ENCODE peak calls at places on chromosomes 3 and 15, in eight cellular contexts. V is effector memory CD8-positive, alpha-beta T cell; C is A549; H is epithelial cell of esophagus; O is AG09319; X is omental fat pad; G is cardiac fibroblast; M is HT-29. A is an unnamed sample.

GRCh38 chr3:30341079-30341478 is 265.3 kb upstream of the TGFBR2 start:
- DNase-seq in V (no peak), C (no peak), H (no peak), O (no peak), X (no peak), G (no peak), M (no peak), A (no peak)

GRCh38 chr3:52089691-52090090 is 33.3 kb upstream of the DUSP7 start:
- DNase-seq in V (no peak), C (no peak), H (no peak), O (no peak), X (no peak), G (no peak), M (no peak), A (no peak)

GRCh38 chr3:17424137-17424536 is 318.3 kb downstream of the TBC1D5 start:
- DNase-seq in V (no peak), C (no peak), H (no peak), O (peak), X (no peak), G (peak), M (no peak), A (peak)

GRCh38 chr3:100761211-100761921 is 52.1 kb downstream of the TFG start:
- DNase-seq in V (no peak), C (peak), H (peak), O (no peak), X (no peak), G (no peak), M (peak), A (no peak)

GRCh38 chr3:122331886-122332285 is 6.8 kb downstream of the CSTA start:
- DNase-seq in V (no peak), C (no peak), H (no peak), O (no peak), X (no peak), G (no peak), M (no peak), A (no peak)

GRCh38 chr3:157290761-157291160 is 130.8 kb upstream of the CCNL1 start:
- DNase-seq in V (no peak), C (no peak), H (no peak), O (peak), X (no peak), G (peak), M (no peak), A (peak)

GRCh38 chr15:59611277-59612260 is at the start of gene GCNT3:
- DNase-seq in V (no peak), C (peak), H (peak), O (no peak), X (no peak), G (peak), M (peak), A (peak)

GRCh38 chr3:103247459-103247858 is 812.6 kb downstream of the ZPLD1 start:
- DNase-seq in V (no peak), C (no peak), H (no peak), O (no peak), X (no peak), G (no peak), M (no peak), A (no peak)

GRCh38 chr15:63872759-63873510 is 39.2 kb upstream of the HERC1 start:
- DNase-seq in V (no peak), C (no peak), H (no peak), O (no peak), X (no peak), G (peak), M (no peak), A (no peak)

GRCh38 chr15:33242669-33243191 is 48.2 kb upstream of the FMN1 start:
- DNase-seq in V (no peak), C (peak), H (peak), O (no peak), X (no peak), G (no peak), M (peak), A (peak)

GRCh38 chr3:9402410-9403228 is 5.2 kb downstream of the SETD5 start:
- DNase-seq in V (no peak), C (peak), H (peak), O (no peak), X (no peak), G (peak), M (peak), A (no peak)

GRCh38 chr3:22720596-22720995 is 482.5 kb upstream of the UBE2E2 start:
- DNase-seq in V (no peak), C (no peak), H (no peak), O (no peak), X (no peak), G (no peak), M (no peak), A (no peak)

GRCh38 chr15:25596644-25597562 is 158.1 kb upstream of the UBE3A start:
- DNase-seq in V (no peak), C (no peak), H (no peak), O (no peak), X (no peak), G (no peak), M (no peak), A (no peak)

GRCh38 chr15:60923925-60924324 is 305.2 kb downstream of the RORA start:
- DNase-seq in V (no peak), C (no peak), H (no peak), O (no peak), X (no peak), G (no peak), M (no peak), A (no peak)

GRCh38 chr3:41710646-41711388 is 251.1 kb downstream of the ULK4 start:
- DNase-seq in V (no peak), C (peak), H (peak), O (peak), X (no peak), G (peak), M (no peak), A (peak)

GRCh38 chr15:70461992-70462391 is 301.4 kb downstream of the UACA start:
- DNase-seq in V (no peak), C (no peak), H (no peak), O (no peak), X (no peak), G (no peak), M (no peak), A (no peak)

GRCh38 chr15:94231728-94232086 is 346 bp downstream of the MCTP2 start:
- DNase-seq in V (no peak), C (no peak), H (peak), O (no peak), X (no peak), G (no peak), M (peak), A (no peak)

GRCh38 chr3:147218976-147219375 is 187.4 kb downstream of the ZIC4 start:
- DNase-seq in V (no peak), C (no peak), H (no peak), O (no peak), X (no peak), G (no peak), M (no peak), A (no peak)

GRCh38 chr3:142863010-142863787 is 25.7 kb downstream of the PCOLCE2 start:
- DNase-seq in V (no peak), C (no peak), H (peak), O (no peak), X (no peak), G (peak), M (no peak), A (no peak)

GRCh38 chr15:40250304-40250656 is 11.4 kb downstream of the PAK6 start:
- DNase-seq in V (no peak), C (no peak), H (no peak), O (no peak), X (no peak), G (no peak), M (no peak), A (no peak)

GRCh38 chr15:73688455-73688854 is 4.3 kb downstream of the CD276 start:
- DNase-seq in V (no peak), C (no peak), H (no peak), O (no peak), X (peak), G (peak), M (no peak), A (no peak)

GRCh38 chr3:146223401-146224373 is 27.2 kb downstream of the PLSCR4 start:
- DNase-seq in V (no peak), C (peak), H (no peak), O (no peak), X (no peak), G (no peak), M (peak), A (no peak)